ENCODE peak calls at places on chromosomes 11 and 22, in eight cellular contexts. N is MM.1S, Y is sigmoid colon, T is cardiac muscle cell, E is heart right ventricle, G is pancreas, H is A673, I is IMR-90. L is an unnamed sample. For H3K4me1, the result is how much of the 10 kb centered on the place peaks cover.

GRCh38 chr11:42066113-42066512 is 606.7 kb upstream of the LRRC4C start:
- DNase-seq in G (no peak), E (no peak), H (no peak), Y (no peak), I (no peak), N (no peak), T (peak), L (no peak)

GRCh38 chr11:34730544-34731295 is 109.8 kb downstream of the EHF start:
- DNase-seq in E (no peak), H (no peak), N (no peak), I (no peak), G (no peak), T (no peak), Y (no peak), L (no peak)

GRCh38 chr11:15276616-15277015 is 161.9 kb downstream of the INSC start:
- DNase-seq in E (no peak), I (peak), Y (no peak), H (peak), G (no peak), N (no peak), T (peak), L (no peak)

GRCh38 chr11:123330071-123330470 is 100.0 kb upstream of the GRAMD1B start:
- DNase-seq in N (no peak), I (no peak), E (no peak), H (peak), G (no peak), T (peak), Y (no peak), L (no peak)

GRCh38 chr22:21719024-21719423 is 16.6 kb downstream of the YPEL1 start:
- DNase-seq in I (no peak), H (no peak), N (no peak), T (no peak), E (no peak), G (no peak), Y (no peak), L (no peak)

GRCh38 chr11:118998388-118998717 is 415 bp downstream of the CENATAC start:
- DNase-seq in Y (no peak), E (peak), T (no peak), G (no peak), I (no peak), N (no peak), H (no peak), L (no peak)

GRCh38 chr22:23529166-23530103 is 50.7 kb downstream of the IGLL1 start:
- DNase-seq in E (no peak), N (no peak), T (peak), G (no peak), I (no peak), Y (peak), H (no peak), L (no peak)

GRCh38 chr22:39098576-39098975 is 1.5 kb downstream of the APOBEC3H start:
- DNase-seq in Y (no peak), E (no peak), H (no peak), I (no peak), T (no peak), G (no peak), N (no peak), L (no peak)

GRCh38 chr11:43419460-43419859 is 60.7 kb downstream of the TTC17 start:
- DNase-seq in G (peak), T (peak), H (peak), E (peak), N (peak), Y (no peak), I (peak), L (no peak)

GRCh38 chr11:57358543-57358961 is 20.4 kb downstream of the P2RX3 start:
- DNase-seq in N (no peak), T (no peak), E (peak), I (peak), G (no peak), Y (no peak), H (peak), L (no peak)

GRCh38 chr11:47587733-47588326 is 1.4 kb downstream of the FAM180B start:
- DNase-seq in G (peak), H (no peak), Y (peak), I (no peak), T (no peak), N (no peak), E (peak), L (no peak)

GRCh38 chr11:32161293-32161692 is 70.4 kb downstream of the RCN1 start:
- DNase-seq in T (no peak), I (no peak), H (no peak), Y (no peak), N (no peak), G (no peak), E (no peak), L (no peak)

GRCh38 chr11:89463381-89463780 is 27.8 kb downstream of the NOX4 start:
- DNase-seq in N (no peak), Y (no peak), T (peak), G (no peak), E (no peak), I (no peak), H (no peak), L (no peak)

GRCh38 chr22:37734402-37734700 is 37.5 kb downstream of the TRIOBP start:
- DNase-seq in I (no peak), N (no peak), E (no peak), H (no peak), T (no peak), Y (no peak), G (no peak), L (no peak)

GRCh38 chr11:111944139-111944538 is 7.0 kb downstream of the DIXDC1 start:
- DNase-seq in Y (no peak), H (no peak), E (no peak), N (peak), I (peak), G (no peak), T (peak), L (no peak)

GRCh38 chr11:113248702-113249490 is 65.5 kb upstream of the TTC12 start:
- DNase-seq in G (no peak), N (no peak), E (no peak), Y (no peak), I (no peak), T (no peak), H (no peak), L (no peak)

GRCh38 chr11:61955416-61956135 is 5.4 kb downstream of the BEST1 start:
- DNase-seq in N (no peak), E (no peak), G (no peak), Y (no peak), T (peak), I (no peak), H (no peak), L (peak)

GRCh38 chr11:86999859-87000753 is 37.6 kb upstream of the TMEM135 start:
- DNase-seq in N (no peak), G (peak), I (peak), Y (no peak), T (peak), E (peak), H (peak), L (no peak)

GRCh38 chr11:71504526-71504925 is 22.5 kb upstream of the KRTAP5-7 start:
- DNase-seq in G (no peak), I (no peak), T (no peak), Y (no peak), N (no peak), H (peak), E (no peak), L (no peak)

GRCh38 chr11:2791521-2792375 is 92.0 kb upstream of the KCNQ1OT1 start:
- DNase-seq in I (no peak), E (no peak), G (peak), N (no peak), Y (peak), H (no peak), T (no peak), L (peak)

GRCh38 chr11:69008774-69009440 is 4.1 kb downstream of the MRGPRF start:
- DNase-seq in G (peak), E (peak), H (no peak), I (peak), T (peak), Y (peak), N (no peak), L (no peak)

GRCh38 chr22:27173530-27173929 is 516.1 kb downstream of the MIAT start:
- DNase-seq in I (no peak), E (no peak), N (no peak), H (no peak), Y (no peak), G (no peak), T (no peak), L (no peak)

DNA sequence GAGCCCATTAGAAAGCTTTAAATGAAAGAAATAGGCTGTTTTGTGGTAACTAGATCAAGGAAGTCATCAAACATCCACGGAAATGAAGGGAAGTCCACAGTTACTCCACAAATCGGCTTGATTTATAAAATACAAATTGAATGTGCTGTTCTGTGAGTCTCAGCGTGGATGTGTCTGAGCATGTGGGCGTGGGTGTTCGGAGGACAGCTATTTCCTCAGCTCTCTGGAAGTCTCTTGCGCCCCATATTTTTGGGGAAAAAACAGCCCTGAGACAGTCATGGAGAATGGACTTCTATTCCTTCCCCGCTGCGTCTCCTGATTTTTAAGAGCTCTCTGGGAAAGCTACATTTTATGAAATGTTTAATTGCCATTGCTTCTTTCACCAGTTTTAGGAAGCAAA is 144.4 kb downstream of the EFCAB6 start:
- DNase-seq in Y (no peak), I (no peak), T (no peak), E (no peak), N (no peak), G (no peak), H (no peak), L (no peak)
- H3K27ac ChIP-seq in Y (no peak), I (no peak), T (no peak), E (no peak), N (no peak), G (no peak), H (no peak), L (no peak)

DNA sequence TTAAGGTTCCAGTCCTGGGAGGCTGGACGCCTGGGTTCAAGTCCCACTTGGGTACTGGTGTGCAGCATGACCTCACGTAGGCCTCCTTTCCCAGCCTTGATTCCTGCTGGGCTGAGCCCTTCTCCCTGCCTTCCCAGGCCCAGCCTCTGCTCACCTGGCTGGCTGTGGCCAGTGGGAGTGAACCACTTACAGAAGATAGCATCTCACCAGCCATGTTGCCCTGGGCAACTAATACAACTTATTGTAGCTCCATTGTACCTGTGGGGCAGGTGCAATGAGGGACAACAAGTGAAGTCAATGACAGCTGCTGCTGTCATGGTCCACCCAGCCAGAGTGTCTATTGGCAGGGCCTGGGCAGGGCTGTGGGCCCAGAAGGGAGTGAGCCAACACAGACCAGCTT is 48.4 kb upstream of the MPEG1 start:
- DNase-seq in G (no peak), H (no peak), T (no peak), Y (no peak), N (no peak), I (no peak), E (no peak), L (no peak)
- H3K4me1 ChIP-seq in G (under half), H (under half), T (under half), Y (under half), N (under half), I (under half), E (under half), L (under half)

GRCh38 chr22:45335021-45335818 is 25.5 kb downstream of the FAM118A start:
- DNase-seq in T (no peak), G (no peak), H (no peak), I (no peak), E (peak), Y (no peak), N (no peak), L (no peak)
- H3K27ac ChIP-seq in T (no peak), G (no peak), H (no peak), I (no peak), E (peak), Y (no peak), N (no peak), L (no peak)

DNA sequence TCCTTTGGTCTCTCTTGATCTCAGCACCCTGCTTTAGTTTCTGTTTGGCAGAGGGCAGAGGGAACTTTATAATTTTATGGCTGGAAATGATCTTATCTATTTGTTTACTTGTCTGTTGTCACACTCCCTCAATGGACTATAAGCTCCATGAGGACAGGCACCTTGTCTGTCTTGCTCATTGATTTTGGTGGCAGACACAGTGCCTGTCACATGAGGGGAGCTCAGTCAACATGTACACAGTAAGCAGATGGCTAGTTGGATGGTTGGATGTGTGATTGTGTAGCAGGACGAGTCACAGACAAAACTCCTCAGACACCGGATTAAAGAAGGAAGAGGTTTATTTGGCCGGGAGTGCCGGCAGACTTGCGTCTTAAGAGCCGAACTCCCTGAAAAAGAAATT is 80.4 kb downstream of the MYO18B start:
- DNase-seq in I (no peak), N (no peak), G (no peak), Y (no peak), H (no peak), E (no peak), T (no peak), L (no peak)
- H3K4me1 ChIP-seq in I (under half), N (under half), G (under half), Y (under half), H (under half), E (under half), T (under half), L (under half)

GRCh38 chr22:47089374-47089773 is 326.9 kb downstream of the TBC1D22A start:
- DNase-seq in I (no peak), E (no peak), H (no peak), G (no peak), T (no peak), Y (no peak), N (no peak), L (no peak)
- H3K27ac ChIP-seq in I (no peak), E (no peak), H (no peak), G (no peak), T (no peak), Y (no peak), N (no peak), L (no peak)

DNA sequence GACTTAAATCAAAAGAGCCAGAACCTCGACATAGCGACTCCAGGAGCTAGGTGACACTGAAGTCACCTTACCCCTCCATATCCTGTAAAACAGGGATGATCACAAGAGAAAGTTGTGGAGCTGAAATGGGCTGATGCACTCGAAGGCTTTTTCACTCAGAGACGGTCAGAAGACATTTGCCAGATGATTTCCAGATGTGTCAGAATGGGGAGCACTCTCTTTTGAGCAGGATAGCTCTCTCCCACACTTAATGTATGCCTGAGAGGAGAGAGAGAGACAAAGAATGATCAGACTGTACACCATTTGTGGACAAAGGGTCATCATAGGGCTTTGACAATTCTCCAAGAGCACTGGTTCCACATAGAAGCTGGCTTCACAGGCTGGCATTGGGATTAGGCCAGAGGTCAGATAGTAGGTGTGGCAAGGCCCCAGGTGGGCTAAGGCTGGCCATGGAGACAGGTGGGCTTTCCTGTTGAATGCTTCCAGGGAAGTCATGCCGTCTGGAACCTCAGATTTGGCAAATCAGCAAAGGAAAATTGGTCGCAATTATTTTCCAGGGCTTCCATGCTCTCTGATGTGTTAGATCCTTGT is 42.3 kb upstream of the ETS1 start:
- DNase-seq in T (no peak), H (no peak), E (no peak), I (peak), Y (no peak), G (no peak), N (no peak), L (no peak)
- H3K4me1 ChIP-seq in T (under half), H (under half), E (under half), I (under half), Y (under half), G (under half), N (under half), L (half or more)